ENCODE peak calls at places on chromosomes 6 and 20, in six cellular contexts. One of them, this sample, is unnamed.

GRCh38 chr6:7671076-7671475 is 54.8 kb upstream of the BMP6 start:
- DNase-seq in GM12878: no peak
- DNase-seq in K562: no peak
- DNase-seq in HepG2: no peak
- DNase-seq in GM12892: no peak
- DNase-seq in H1: no peak
- DNase-seq in this sample: no peak

GRCh38 chr20:23152902-23153301 is 66.8 kb upstream of the CD93 start:
- DNase-seq in GM12878: no peak
- DNase-seq in K562: no peak
- DNase-seq in HepG2: no peak
- DNase-seq in GM12892: no peak
- DNase-seq in H1: no peak
- DNase-seq in this sample: no peak

GRCh38 chr20:61975411-61975810 is 90.3 kb downstream of the TAF4 start:
- DNase-seq in GM12878: no peak
- DNase-seq in K562: no peak
- DNase-seq in HepG2: no peak
- DNase-seq in GM12892: no peak
- DNase-seq in H1: no peak
- DNase-seq in this sample: no peak

GRCh38 chr6:151948007-151948745 is 140.7 kb downstream of the ESR1 start:
- DNase-seq in GM12878: no peak
- DNase-seq in K562: no peak
- DNase-seq in HepG2: no peak
- DNase-seq in GM12892: no peak
- DNase-seq in H1: no peak
- DNase-seq in this sample: no peak

GRCh38 chr6:3159805-3160781 is 2.7 kb upstream of the TUBB2A start:
- DNase-seq in GM12878: no peak
- DNase-seq in K562: peak
- DNase-seq in HepG2: peak
- DNase-seq in GM12892: no peak
- DNase-seq in H1: no peak
- DNase-seq in this sample: no peak

GRCh38 chr20:8303651-8304050 is 171.6 kb downstream of the PLCB1 start:
- DNase-seq in GM12878: no peak
- DNase-seq in K562: no peak
- DNase-seq in HepG2: no peak
- DNase-seq in GM12892: no peak
- DNase-seq in H1: no peak
- DNase-seq in this sample: no peak

GRCh38 chr6:37083243-37084138 is 78.0 kb downstream of the FGD2 start:
- DNase-seq in GM12878: no peak
- DNase-seq in K562: peak
- DNase-seq in HepG2: peak
- DNase-seq in GM12892: no peak
- DNase-seq in H1: no peak
- DNase-seq in this sample: no peak

GRCh38 chr6:10954590-10955010 is 67.7 kb downstream of the SYCP2L start:
- DNase-seq in GM12878: peak
- DNase-seq in K562: peak
- DNase-seq in HepG2: peak
- DNase-seq in GM12892: peak
- DNase-seq in H1: peak
- DNase-seq in this sample: peak

GRCh38 chr6:56540950-56541600 is 101.6 kb downstream of the DST start:
- DNase-seq in GM12878: no peak
- DNase-seq in K562: no peak
- DNase-seq in HepG2: peak
- DNase-seq in GM12892: no peak
- DNase-seq in H1: no peak
- DNase-seq in this sample: no peak

GRCh38 chr6:41237128-41237527 is 9.0 kb downstream of the TREML4 start:
- DNase-seq in GM12878: no peak
- DNase-seq in K562: no peak
- DNase-seq in HepG2: no peak
- DNase-seq in GM12892: no peak
- DNase-seq in H1: no peak
- DNase-seq in this sample: no peak

GRCh38 chr6:105483492-105483891 is 80.6 kb upstream of the PREP start:
- DNase-seq in GM12878: no peak
- DNase-seq in K562: no peak
- DNase-seq in HepG2: no peak
- DNase-seq in GM12892: no peak
- DNase-seq in H1: no peak
- DNase-seq in this sample: no peak

GRCh38 chr6:67606905-67607828 is 1027.9 kb upstream of the ADGRB3 start:
- DNase-seq in GM12878: no peak
- DNase-seq in K562: no peak
- DNase-seq in HepG2: no peak
- DNase-seq in GM12892: no peak
- DNase-seq in H1: no peak
- DNase-seq in this sample: no peak

GRCh38 chr20:23937303-23938117 is 51.1 kb downstream of the GGTLC1 start:
- DNase-seq in GM12878: peak
- DNase-seq in K562: peak
- DNase-seq in HepG2: peak
- DNase-seq in GM12892: no peak
- DNase-seq in H1: peak
- DNase-seq in this sample: no peak

GRCh38 chr20:36538026-36538764 is 3.1 kb upstream of the MYL9 start:
- DNase-seq in GM12878: no peak
- DNase-seq in K562: no peak
- DNase-seq in HepG2: no peak
- DNase-seq in GM12892: no peak
- DNase-seq in H1: no peak
- DNase-seq in this sample: no peak

GRCh38 chr20:46592580-46593362 is 42.3 kb upstream of the OCSTAMP start:
- DNase-seq in GM12878: no peak
- DNase-seq in K562: no peak
- DNase-seq in HepG2: peak
- DNase-seq in GM12892: no peak
- DNase-seq in H1: no peak
- DNase-seq in this sample: no peak

GRCh38 chr6:65259080-65259479 is 447.9 kb downstream of the EYS start:
- DNase-seq in GM12878: no peak
- DNase-seq in K562: no peak
- DNase-seq in HepG2: peak
- DNase-seq in GM12892: no peak
- DNase-seq in H1: no peak
- DNase-seq in this sample: no peak

GRCh38 chr6:169363590-169363989 is 109.9 kb upstream of the THBS2 start:
- DNase-seq in GM12878: no peak
- DNase-seq in K562: no peak
- DNase-seq in HepG2: no peak
- DNase-seq in GM12892: no peak
- DNase-seq in H1: no peak
- DNase-seq in this sample: no peak

GRCh38 chr20:64269604-64270411 is 14.3 kb downstream of the PCMTD2 start:
- DNase-seq in GM12878: no peak
- DNase-seq in K562: no peak
- DNase-seq in HepG2: no peak
- DNase-seq in GM12892: no peak
- DNase-seq in H1: no peak
- DNase-seq in this sample: no peak

GRCh38 chr20:23189341-23189740 is 103.2 kb upstream of the CD93 start:
- DNase-seq in GM12878: no peak
- DNase-seq in K562: no peak
- DNase-seq in HepG2: no peak
- DNase-seq in GM12892: no peak
- DNase-seq in H1: no peak
- DNase-seq in this sample: no peak

GRCh38 chr20:56433880-56434255 is 21.8 kb downstream of the CASS4 start:
- DNase-seq in GM12878: no peak
- DNase-seq in K562: no peak
- DNase-seq in HepG2: no peak
- DNase-seq in GM12892: no peak
- DNase-seq in H1: no peak
- DNase-seq in this sample: no peak

DNA sequence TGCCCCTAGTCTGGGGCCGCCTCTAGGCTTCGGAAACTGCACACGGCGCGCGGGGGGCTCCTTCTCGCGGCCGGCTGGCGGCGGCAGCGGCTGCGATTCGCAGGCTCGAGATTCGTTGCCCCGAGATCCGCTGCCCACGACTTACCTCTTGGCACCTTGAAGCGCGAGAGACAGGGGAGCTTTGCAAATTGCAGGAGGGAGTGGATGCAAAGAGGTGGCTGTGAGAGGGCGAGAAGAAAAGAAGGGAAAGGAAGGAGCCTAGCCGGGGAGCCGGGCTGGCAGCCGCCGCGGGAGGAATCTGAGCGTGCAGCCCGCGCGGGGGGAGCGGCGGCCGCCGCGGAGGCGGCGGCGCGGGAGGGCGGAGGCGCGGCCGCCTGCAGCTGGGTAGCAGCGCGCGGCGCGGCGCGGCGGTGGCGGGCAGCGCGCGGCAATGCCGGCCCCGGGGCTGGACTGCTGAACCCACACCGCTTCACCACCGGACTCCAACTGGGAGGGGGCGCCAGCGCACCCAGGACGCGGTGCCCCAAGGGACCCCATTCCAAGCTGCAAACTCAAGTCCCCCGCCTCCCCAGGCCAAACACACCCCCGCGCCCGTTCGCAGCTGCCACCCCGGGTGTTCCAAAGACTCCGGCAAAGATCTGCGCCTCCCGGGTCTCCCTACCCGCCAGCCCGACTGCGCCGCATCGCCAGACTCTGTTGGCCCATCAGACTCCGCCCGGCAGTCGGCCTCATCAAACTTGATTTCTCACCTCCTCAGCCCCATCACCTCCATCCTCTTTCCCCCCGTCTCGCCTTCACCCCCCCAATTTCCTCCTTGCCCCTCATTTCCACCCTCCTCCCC is 44.2 kb upstream of the SUPT3H start:
- DNase-seq in GM12878: no peak
- DNase-seq in K562: peak
- DNase-seq in HepG2: peak
- DNase-seq in GM12892: peak
- DNase-seq in H1: peak
- DNase-seq in this sample: no peak
- TF ChIP-seq POLR2A in GM12878: no peak
- TF ChIP-seq POLR2A in K562: no peak
- TF ChIP-seq POLR2A in HepG2: no peak
- TF ChIP-seq POLR2A in GM12892: no peak
- TF ChIP-seq POLR2A in H1: no peak
- TF ChIP-seq POLR2A in this sample: no peak

GRCh38 chr6:86273936-86274335 is 631.2 kb upstream of the SYNCRIP start:
- DNase-seq in GM12878: no peak
- DNase-seq in K562: no peak
- DNase-seq in HepG2: no peak
- DNase-seq in GM12892: no peak
- DNase-seq in H1: no peak
- DNase-seq in this sample: no peak
- TF ChIP-seq TAF1 in GM12878: no peak
- TF ChIP-seq TAF1 in K562: no peak
- TF ChIP-seq TAF1 in HepG2: no peak
- TF ChIP-seq TAF1 in GM12892: no peak
- TF ChIP-seq TAF1 in H1: no peak
- TF ChIP-seq TAF1 in this sample: no peak

DNA sequence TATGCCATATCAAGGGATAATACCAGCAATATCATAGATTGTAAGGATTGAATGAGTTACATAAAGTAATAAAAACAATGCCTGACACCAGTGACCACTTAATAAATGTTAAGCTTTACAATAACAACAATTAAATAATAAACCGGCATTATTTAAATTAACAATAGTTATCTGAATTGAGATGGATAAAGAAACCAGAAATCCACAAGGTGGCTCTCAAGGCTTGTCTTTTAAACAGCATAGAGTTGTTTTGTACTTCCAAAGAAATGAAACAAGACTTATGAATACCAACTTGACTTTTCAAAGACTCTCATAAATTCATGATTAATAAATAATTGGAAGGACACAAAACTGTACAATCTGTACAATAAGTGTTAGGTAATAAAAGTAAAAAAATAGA is 203.1 kb downstream of the ASCC3 start:
- DNase-seq in GM12878: no peak
- DNase-seq in K562: no peak
- DNase-seq in HepG2: no peak
- DNase-seq in GM12892: no peak
- DNase-seq in H1: no peak
- DNase-seq in this sample: no peak
- TF ChIP-seq POLR2A in GM12878: no peak
- TF ChIP-seq POLR2A in K562: no peak
- TF ChIP-seq POLR2A in HepG2: no peak
- TF ChIP-seq POLR2A in GM12892: no peak
- TF ChIP-seq POLR2A in H1: no peak
- TF ChIP-seq POLR2A in this sample: no peak

GRCh38 chr6:89368107-89368506 is 15.6 kb upstream of the UBE2J1 start:
- DNase-seq in GM12878: no peak
- DNase-seq in K562: peak
- DNase-seq in HepG2: peak
- DNase-seq in GM12892: no peak
- DNase-seq in H1: peak
- DNase-seq in this sample: no peak
- TF ChIP-seq TAF1 in GM12878: no peak
- TF ChIP-seq TAF1 in K562: no peak
- TF ChIP-seq TAF1 in HepG2: no peak
- TF ChIP-seq TAF1 in GM12892: no peak
- TF ChIP-seq TAF1 in H1: no peak
- TF ChIP-seq TAF1 in this sample: no peak

GRCh38 chr6:26215200-26216014 is 128.2 kb downstream of the HFE start:
- DNase-seq in GM12878: no peak
- DNase-seq in K562: no peak
- DNase-seq in HepG2: peak
- DNase-seq in GM12892: no peak
- DNase-seq in H1: peak
- DNase-seq in this sample: no peak
- TF ChIP-seq POLR2A in GM12878: peak
- TF ChIP-seq POLR2A in K562: peak
- TF ChIP-seq POLR2A in HepG2: peak
- TF ChIP-seq POLR2A in GM12892: peak
- TF ChIP-seq POLR2A in H1: peak
- TF ChIP-seq POLR2A in this sample: peak

GRCh38 chr20:1855690-1856089 is 39.5 kb upstream of the SIRPA start:
- DNase-seq in GM12878: no peak
- DNase-seq in K562: no peak
- DNase-seq in HepG2: no peak
- DNase-seq in GM12892: no peak
- DNase-seq in H1: no peak
- DNase-seq in this sample: no peak

GRCh38 chr20:1854246-1854645 is 41.0 kb upstream of the SIRPA start:
- DNase-seq in GM12878: no peak
- DNase-seq in K562: no peak
- DNase-seq in HepG2: peak
- DNase-seq in GM12892: no peak
- DNase-seq in H1: no peak
- DNase-seq in this sample: no peak

GRCh38 chr20:1855113-1855512 is 40.1 kb upstream of the SIRPA start:
- DNase-seq in GM12878: no peak
- DNase-seq in K562: no peak
- DNase-seq in HepG2: peak
- DNase-seq in GM12892: no peak
- DNase-seq in H1: no peak
- DNase-seq in this sample: no peak

GRCh38 chr20:1857403-1857941 is 37.7 kb upstream of the SIRPA start:
- DNase-seq in GM12878: no peak
- DNase-seq in K562: no peak
- DNase-seq in HepG2: no peak
- DNase-seq in GM12892: no peak
- DNase-seq in H1: no peak
- DNase-seq in this sample: no peak

GRCh38 chr20:1856419-1856818 is 38.8 kb upstream of the SIRPA start:
- DNase-seq in GM12878: no peak
- DNase-seq in K562: no peak
- DNase-seq in HepG2: no peak
- DNase-seq in GM12892: no peak
- DNase-seq in H1: no peak
- DNase-seq in this sample: no peak
- TF ChIP-seq TAF1 in GM12878: no peak
- TF ChIP-seq TAF1 in K562: no peak
- TF ChIP-seq TAF1 in HepG2: no peak
- TF ChIP-seq TAF1 in GM12892: no peak
- TF ChIP-seq TAF1 in H1: no peak
- TF ChIP-seq TAF1 in this sample: no peak

This sample was measured in GM12891.